ENCODE peak calls at places on chromosomes 13 and 19, in ten cellular contexts. U is stimulated activated naive CD4-positive, alpha-beta T cell; M is left ventricle myocardium superior; N is stimulated activated CD4-positive, alpha-beta T cell treated with anti-CD3 and anti-CD28 coated beads, TNF-alpha, amount 100 ng/mL, for 24 hours; Q is activated T-helper 2 cell treated with anti-CD3 and anti-CD28 coated beads, Interferon-gamma antibody, Interleukin-2, Interleukin-4, amounts not matched to agents 10 μg/mL and 5 μg/mL and 100 μg/mL, durations not matched to agents 14 hours and 24 hours and 36 hours; E is activated naive CD4-positive, alpha-beta T cell treated with Interleukin-2 at 50 U/mL for 16 hours; W is psoas muscle; J is H9; F is iPS-NIHi11; Z is non-pigmented ciliary epithelial cell. Y is an unnamed sample.

GRCh38 chr19:4932711-4933110 is 23.4 kb downstream of the UHRF1 start:
- DNase-seq in U (no peak), M (no peak), N (no peak), Q (no peak), E (no peak), W (no peak), J (no peak), F (no peak), Z (no peak), Y (no peak)

GRCh38 chr13:71067164-71067815 is 799.7 kb downstream of the DACH1 start:
- DNase-seq in U (no peak), M (no peak), N (no peak), Q (no peak), E (no peak), W (no peak), J (no peak), F (peak), Z (no peak), Y (no peak)

GRCh38 chr19:47436712-47437401 is 17.5 kb upstream of the MEIS3 start:
- DNase-seq in U (peak), M (peak), N (peak), Q (peak), E (peak), W (peak), J (peak), F (peak), Z (no peak), Y (peak)

GRCh38 chr13:85557651-85558050 is 241.6 kb downstream of the SLITRK6 start:
- DNase-seq in U (no peak), M (no peak), N (no peak), Q (no peak), E (no peak), W (no peak), J (no peak), F (no peak), Z (no peak), Y (no peak)

GRCh38 chr13:113639661-113640262 is 18.2 kb downstream of the ATP4B start:
- DNase-seq in U (no peak), M (peak), N (no peak), Q (no peak), E (no peak), W (no peak), J (no peak), F (no peak), Z (no peak), Y (no peak)

GRCh38 chr19:10271543-10272086 is 695 bp downstream of the ICAM1 start:
- DNase-seq in U (no peak), M (no peak), N (no peak), Q (no peak), E (peak), W (no peak), J (no peak), F (no peak), Z (no peak), Y (no peak)

GRCh38 chr13:47178090-47178950 is 281.5 kb upstream of the HTR2A start:
- DNase-seq in U (no peak), M (no peak), N (no peak), Q (no peak), E (no peak), W (no peak), J (no peak), F (no peak), Z (no peak), Y (no peak)

GRCh38 chr13:41599619-41600018 is 142.3 kb downstream of the RGCC start:
- DNase-seq in U (no peak), M (no peak), N (no peak), Q (no peak), E (no peak), W (no peak), J (no peak), F (no peak), Z (no peak), Y (no peak)

GRCh38 chr13:76976488-76976887 is 15.4 kb upstream of the CLN5 start:
- DNase-seq in U (no peak), M (no peak), N (no peak), Q (no peak), E (no peak), W (no peak), J (no peak), F (no peak), Z (no peak), Y (no peak)

GRCh38 chr13:53250272-53250875 is 221.8 kb downstream of the OLFM4 start:
- DNase-seq in U (peak), M (no peak), N (peak), Q (no peak), E (no peak), W (no peak), J (no peak), F (peak), Z (peak), Y (peak)

GRCh38 chr13:49936943-49937273 is 768 bp upstream of the SPRYD7 start:
- DNase-seq in U (no peak), M (no peak), N (no peak), Q (no peak), E (no peak), W (no peak), J (peak), F (peak), Z (no peak), Y (no peak)

GRCh38 chr13:93146584-93147292 is 79.9 kb upstream of the GPC6 start:
- DNase-seq in U (no peak), M (no peak), N (no peak), Q (no peak), E (no peak), W (no peak), J (no peak), F (no peak), Z (peak), Y (peak)

GRCh38 chr13:98225036-98225940 is 48.2 kb upstream of the RNF113B start:
- DNase-seq in U (no peak), M (no peak), N (no peak), Q (no peak), E (no peak), W (no peak), J (no peak), F (no peak), Z (no peak), Y (no peak)

GRCh38 chr13:33194820-33195692 is 90.5 kb downstream of the STARD13 start:
- DNase-seq in U (no peak), M (no peak), N (no peak), Q (no peak), E (no peak), W (no peak), J (no peak), F (no peak), Z (peak), Y (no peak)

GRCh38 chr19:16015805-16016173 is 60.5 kb upstream of the TPM4 start:
- DNase-seq in U (no peak), M (no peak), N (no peak), Q (no peak), E (no peak), W (no peak), J (no peak), F (no peak), Z (no peak), Y (no peak)

GRCh38 chr13:48231080-48231479 is 1.9 kb upstream of the ITM2B start:
- DNase-seq in U (no peak), M (no peak), N (no peak), Q (no peak), E (no peak), W (no peak), J (no peak), F (no peak), Z (no peak), Y (no peak)

GRCh38 chr19:2306971-2307370 is 983 bp downstream of the LINGO3 start:
- DNase-seq in U (no peak), M (no peak), N (no peak), Q (no peak), E (no peak), W (no peak), J (no peak), F (no peak), Z (no peak), Y (no peak)

GRCh38 chr19:28009696-28010095 is 1203.3 kb downstream of the UQCRFS1 start:
- DNase-seq in U (no peak), M (no peak), N (no peak), Q (no peak), E (no peak), W (no peak), J (no peak), F (no peak), Z (no peak), Y (no peak)

GRCh38 chr19:2774953-2775555 is 8.0 kb downstream of the SGTA start:
- DNase-seq in U (no peak), M (no peak), N (no peak), Q (no peak), E (no peak), W (no peak), J (no peak), F (no peak), Z (no peak), Y (no peak)

GRCh38 chr19:54190942-54191670 is at the start of gene TSEN34:
- DNase-seq in U (peak), M (peak), N (peak), Q (no peak), E (peak), W (peak), J (peak), F (peak), Z (no peak), Y (peak)

GRCh38 chr19:39582891-39583625 is 19.3 kb upstream of the LGALS13 start:
- DNase-seq in U (no peak), M (no peak), N (no peak), Q (no peak), E (no peak), W (no peak), J (no peak), F (no peak), Z (no peak), Y (no peak)

GRCh38 chr13:66803759-66804456 is 426.2 kb downstream of the PCDH9 start:
- DNase-seq in U (no peak), M (no peak), N (no peak), Q (no peak), E (no peak), W (no peak), J (no peak), F (no peak), Z (no peak), Y (no peak)

GRCh38 chr19:5547881-5548280 is 19.9 kb downstream of the TINCR start:
- DNase-seq in U (no peak), M (no peak), N (no peak), Q (no peak), E (no peak), W (no peak), J (peak), F (peak), Z (no peak), Y (peak)

GRCh38 chr13:51682691-51683090 is 98.4 kb downstream of the WDFY2 start:
- DNase-seq in U (no peak), M (no peak), N (no peak), Q (no peak), E (no peak), W (no peak), J (no peak), F (no peak), Z (no peak), Y (no peak)

GRCh38 chr19:15640294-15640903 is at the start of gene CYP4F3:
- DNase-seq in U (no peak), M (peak), N (no peak), Q (no peak), E (no peak), W (peak), J (no peak), F (peak), Z (no peak), Y (peak)

GRCh38 chr19:18904334-18905057 is 8.5 kb upstream of the CERS1 start:
- DNase-seq in U (no peak), M (no peak), N (no peak), Q (no peak), E (no peak), W (no peak), J (no peak), F (no peak), Z (no peak), Y (no peak)

GRCh38 chr13:28494537-28494860 is 429 bp downstream of the FLT1 start:
- DNase-seq in U (peak), M (peak), N (no peak), Q (no peak), E (no peak), W (no peak), J (no peak), F (peak), Z (no peak), Y (no peak)

GRCh38 chr19:34960103-34960805 is 3.8 kb downstream of the ZNF792 start:
- DNase-seq in U (no peak), M (no peak), N (no peak), Q (no peak), E (no peak), W (no peak), J (no peak), F (no peak), Z (peak), Y (peak)

GRCh38 chr19:39157275-39157996 is 31.9 kb downstream of the PAK4 start:
- DNase-seq in U (no peak), M (no peak), N (no peak), Q (no peak), E (no peak), W (no peak), J (no peak), F (no peak), Z (no peak), Y (no peak)

GRCh38 chr13:109494955-109495354 is 291.4 kb downstream of the IRS2 start:
- DNase-seq in U (no peak), M (no peak), N (no peak), Q (no peak), E (no peak), W (no peak), J (no peak), F (no peak), Z (peak), Y (no peak)